ENCODE peak calls at places on chromosomes 5 and 9, in six cellular contexts. A is naive thymus-derived CD4-positive, alpha-beta T cell; S is thoracic aorta; Y is PC-9; P is SK-N-SH; F is tibial artery. Z is an unnamed sample.

GRCh38 chr5:127892467-127893207 is 189.4 kb downstream of the CCDC192 start:
- DNase-seq in Y (peak; percentile 80), P (peak; percentile 10), S (no peak), A (no peak), F (no peak), Z (no peak)

GRCh38 chr5:84344788-84345187 is 39.9 kb downstream of the EDIL3 start:
- DNase-seq in P (no peak), Y (no peak), A (no peak), S (no peak), F (no peak), Z (no peak)

GRCh38 chr5:74916831-74917710 is 50.9 kb upstream of the FAM169A start:
- DNase-seq in A (no peak), P (no peak), S (no peak), F (no peak), Y (peak; percentile 98), Z (peak; percentile 57)

GRCh38 chr5:40676643-40677333 is 2.9 kb upstream of the PTGER4 start:
- DNase-seq in P (no peak), F (peak; percentile 64), A (no peak), Y (peak; percentile 78), S (no peak), Z (no peak)

GRCh38 chr9:81804306-81804705 is 115.0 kb upstream of the TLE1 start:
- DNase-seq in A (no peak), Y (no peak), P (no peak), F (no peak), S (no peak), Z (no peak)

GRCh38 chr5:75192804-75193203 is 43.9 kb downstream of the ANKRD31 start:
- DNase-seq in P (no peak), A (no peak), S (no peak), F (no peak), Y (no peak), Z (no peak)

GRCh38 chr5:15937708-15938107 is 241.9 kb downstream of the MARCHF11 start:
- DNase-seq in F (no peak), P (no peak), A (no peak), Y (no peak), S (no peak), Z (no peak)

GRCh38 chr5:119680080-119680479 is 50.7 kb downstream of the FAM170A start:
- DNase-seq in F (no peak), P (no peak), Y (no peak), A (no peak), S (no peak), Z (no peak)

GRCh38 chr5:138900281-138900965 is 25.3 kb upstream of the LRRTM2 start:
- DNase-seq in Y (no peak), P (no peak), A (no peak), F (no peak), S (no peak), Z (no peak)

GRCh38 chr5:151200913-151201445 is 22.9 kb downstream of the CCDC69 start:
- DNase-seq in P (no peak), Y (no peak), F (no peak), S (no peak), A (no peak), Z (no peak)

GRCh38 chr5:634191-634590 is 22.1 kb downstream of the CEP72 start:
- DNase-seq in A (no peak), P (no peak), F (no peak), S (no peak), Y (no peak), Z (no peak)

GRCh38 chr5:179786861-179787260 is 6.9 kb upstream of the LTC4S start:
- DNase-seq in F (no peak), Y (no peak), P (no peak), S (no peak), A (no peak), Z (no peak)

GRCh38 chr5:137209232-137209810 is 289.8 kb downstream of the SPOCK1 start:
- DNase-seq in F (no peak), P (no peak), A (no peak), Y (no peak), S (no peak), Z (no peak)

GRCh38 chr9:93304574-93305496 is 120.9 kb downstream of the WNK2 start:
- DNase-seq in S (no peak), Y (no peak), P (peak; percentile 87), F (peak; percentile 50), A (no peak), Z (no peak)

GRCh38 chr9:91591627-91592026 is 168.0 kb upstream of the NFIL3 start:
- DNase-seq in A (no peak), F (no peak), P (no peak), S (no peak), Y (no peak), Z (no peak)

GRCh38 chr5:149063017-149063687 is at the start of gene SH3TC2:
- DNase-seq in S (no peak), P (no peak), F (no peak), A (no peak), Y (peak; percentile 90), Z (no peak)

GRCh38 chr9:127531676-127532075 is 80.4 kb downstream of the LRSAM1 start:
- DNase-seq in F (no peak), Y (no peak), A (no peak), S (no peak), P (no peak), Z (no peak)

GRCh38 chr5:148085934-148086333 is 22.2 kb downstream of the SPINK5 start:
- DNase-seq in A (no peak), F (no peak), Y (no peak), P (no peak), S (no peak), Z (no peak)

GRCh38 chr5:157468293-157468965 is 8.4 kb downstream of the NIPAL4 start:
- DNase-seq in P (no peak), S (no peak), A (no peak), F (no peak), Y (no peak), Z (no peak)

GRCh38 chr5:60595183-60595582 is 104.8 kb downstream of the DEPDC1B start:
- DNase-seq in Y (no peak), F (no peak), P (no peak), S (no peak), A (no peak), Z (no peak)

GRCh38 chr9:109893222-109893621 is 113.2 kb downstream of the PALM2AKAP2 start:
- DNase-seq in P (no peak), F (no peak), A (no peak), S (no peak), Y (no peak), Z (no peak)

GRCh38 chr5:91272858-91273257 is 110.3 kb downstream of the ARRDC3 start:
- DNase-seq in P (no peak), S (no peak), Y (no peak), F (no peak), A (no peak), Z (no peak)

GRCh38 chr5:143721960-143722359 is 90.0 kb upstream of the HMHB1 start:
- DNase-seq in Y (no peak), F (no peak), P (no peak), A (no peak), S (no peak), Z (no peak)

GRCh38 chr5:19927919-19928318 is 60.1 kb downstream of the CDH18 start:
- DNase-seq in Y (no peak), S (no peak), A (no peak), F (no peak), P (peak; percentile 4), Z (no peak)

GRCh38 chr5:94240064-94240463 is 378.3 kb downstream of the KIAA0825 start:
- DNase-seq in S (no peak), F (no peak), P (no peak), A (no peak), Y (no peak), Z (no peak)

GRCh38 chr5:119291056-119291455 is 64.8 kb upstream of the TNFAIP8 start:
- DNase-seq in P (no peak), S (no peak), A (no peak), Y (no peak), F (no peak), Z (no peak)

GRCh38 chr9:5851445-5851844 is 18.5 kb upstream of the ERMP1 start:
- DNase-seq in Y (peak; percentile 89), A (no peak), S (no peak), P (no peak), F (no peak), Z (peak; percentile 92)

GRCh38 chr5:111551120-111551519 is 38.8 kb upstream of the STARD4 start:
- DNase-seq in A (no peak), S (no peak), Y (no peak), P (no peak), F (no peak), Z (no peak)
- H3K27ac ChIP-seq in A (no peak overlapping the region), S (no peak overlapping the region), Y (no peak overlapping the region), P (peak overlapping the region; percentile 60), F (no peak overlapping the region), Z (peak overlapping the region; percentile 66)

DNA sequence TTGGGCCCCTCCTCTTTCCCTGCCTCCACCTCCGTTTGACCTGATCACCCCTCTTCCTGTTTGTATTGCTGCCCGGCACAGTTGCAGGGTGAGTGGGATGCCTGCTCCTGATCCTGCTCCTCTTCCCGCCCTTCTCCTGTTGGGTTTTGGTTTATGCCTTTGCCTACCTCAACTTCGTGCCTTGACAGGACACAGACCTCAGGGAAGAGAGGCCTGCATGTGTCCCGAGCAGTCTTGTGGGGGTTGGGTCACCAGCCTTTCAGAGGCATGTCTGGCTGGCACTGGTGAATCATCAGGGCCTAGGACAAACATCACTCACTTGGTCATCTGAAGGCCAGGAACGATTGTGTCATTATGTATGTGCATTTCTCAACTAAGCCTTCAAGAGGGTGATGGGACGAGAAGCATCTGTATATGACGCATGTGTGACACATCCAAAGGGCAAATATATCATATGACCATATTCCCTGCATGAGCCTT is 56.9 kb downstream of the NPR3 start:
- DNase-seq in S (peak; percentile 35), P (no peak), F (peak; percentile 57), A (no peak), Y (peak; percentile 97), Z (peak; percentile 96)
- H3K27ac ChIP-seq in S (no peak overlapping the region), P (no peak overlapping the region), F (peak overlapping the region; percentile 63), A (no peak overlapping the region), Y (peak overlapping the region; percentile 74), Z (peak overlapping the region; percentile 43)

GRCh38 chr9:130862217-130862616 is 27.2 kb downstream of the ABL1 start:
- DNase-seq in S (no peak), F (no peak), P (no peak), Y (no peak), A (no peak), Z (no peak)
- H3K27ac ChIP-seq in S (peak overlapping the region; percentile 82), F (peak overlapping the region; percentile 80), P (no peak overlapping the region), Y (no peak overlapping the region), A (no peak overlapping the region), Z (no peak overlapping the region)

GRCh38 chr5:14172149-14172795 is 29.1 kb downstream of the TRIO start:
- DNase-seq in P (no peak), A (no peak), F (no peak), S (no peak), Y (no peak), Z (no peak)

GRCh38 chr5:14173419-14174234 is 30.5 kb downstream of the TRIO start:
- DNase-seq in F (no peak), A (no peak), P (peak; percentile 38), Y (peak; percentile 12), S (no peak), Z (no peak)

GRCh38 chr5:14171091-14171490 is 27.9 kb downstream of the TRIO start:
- DNase-seq in S (no peak), F (no peak), P (no peak), A (no peak), Y (no peak), Z (no peak)

GRCh38 chr5:14174235-14174636 is 31.1 kb downstream of the TRIO start:
- DNase-seq in S (no peak), A (no peak), F (no peak), Y (peak; percentile 18), P (peak; percentile 33), Z (no peak)

DNA sequence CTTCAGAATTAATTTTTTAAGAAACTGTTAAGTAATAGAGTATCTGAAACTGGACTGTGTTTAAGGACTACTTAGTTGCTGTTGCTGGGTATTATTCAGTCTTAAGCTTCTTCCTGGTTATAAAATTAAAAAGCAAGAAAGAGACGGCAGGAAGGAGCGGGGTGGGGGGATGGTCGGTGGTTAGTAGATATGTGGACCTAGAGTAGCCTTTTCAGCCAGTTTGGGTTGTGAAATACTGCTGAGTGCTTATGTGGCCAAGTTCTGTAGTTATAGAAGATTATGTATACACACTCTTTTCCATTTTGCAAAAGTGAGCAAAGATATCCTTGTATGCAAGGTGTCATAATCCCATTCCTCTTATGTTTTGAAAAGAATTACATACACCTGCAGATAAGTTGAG is 28.5 kb downstream of the TRIO start:
- DNase-seq in F (no peak), S (no peak), Y (no peak), P (no peak), A (no peak), Z (no peak)
- H3K27ac ChIP-seq in F (no peak overlapping the region), S (no peak overlapping the region), Y (peak overlapping the region; percentile 21), P (no peak overlapping the region), A (no peak overlapping the region), Z (no peak overlapping the region)